ENCODE peak calls at places on chromosomes 11 and 22, in seven cellular contexts. F is NT2/D1; C is HEK293T; M is tibial artery; X is trophoblast cell; O is stimulated activated naive B cell treated with anti-CD40 and anti-IgM and Interleukin-4, amounts not matched to agents 10 μg/mL and 1 μg/mL and 100 μg/mL, for 72 hours; P is dorsolateral prefrontal cortex. N is an unnamed sample.

GRCh38 chr11:2178906-2179494 is 7.4 kb upstream of the TH start:
- DNase-seq in F (no peak), C (no peak), M (no peak), X (peak; percentile 38), O (no peak), P (no peak), N (no peak)

GRCh38 chr11:1882265-1883238 is 9.1 kb downstream of the PRR33 start:
- DNase-seq in F (peak; percentile 75), C (peak; percentile 89), M (peak; percentile 84), X (peak; percentile 89), O (peak; percentile 51), P (peak; percentile 63), N (no peak)

GRCh38 chr11:127600674-127601073 is 600.1 kb upstream of the KIRREL3 start:
- DNase-seq in F (no peak), C (no peak), M (no peak), X (no peak), O (no peak), P (no peak), N (no peak)

GRCh38 chr11:125431481-125431880 is 64.6 kb downstream of the FEZ1 start:
- DNase-seq in F (no peak), C (no peak), M (no peak), X (no peak), O (no peak), P (no peak), N (no peak)

GRCh38 chr11:70176940-70177689 is 26.0 kb upstream of the FADD start:
- DNase-seq in F (peak; percentile 33), C (peak; percentile 95), M (no peak), X (peak; percentile 18), O (peak; percentile 34), P (no peak), N (no peak)

GRCh38 chr11:107675902-107676301 is 36.0 kb downstream of the SLN start:
- DNase-seq in F (no peak), C (no peak), M (no peak), X (no peak), O (no peak), P (no peak), N (no peak)

GRCh38 chr22:22702159-22702873 is 57.9 kb downstream of the GGTLC2 start:
- DNase-seq in F (no peak), C (no peak), M (peak; percentile 25), X (no peak), O (no peak), P (no peak), N (no peak)

GRCh38 chr22:26436903-26437515 is 7.9 kb downstream of the ASPHD2 start:
- DNase-seq in F (no peak), C (no peak), M (no peak), X (peak; percentile 21), O (no peak), P (no peak), N (no peak)

GRCh38 chr11:44614281-44614680 is 48.8 kb downstream of the CD82 start:
- DNase-seq in F (no peak), C (no peak), M (no peak), X (no peak), O (no peak), P (no peak), N (no peak)

GRCh38 chr11:27350503-27350902 is 12.5 kb downstream of the CCDC34 start:
- DNase-seq in F (no peak), C (no peak), M (no peak), X (no peak), O (no peak), P (no peak), N (no peak)

GRCh38 chr11:68513930-68514487 is 53.5 kb downstream of the PPP6R3 start:
- DNase-seq in F (no peak), C (no peak), M (no peak), X (no peak), O (no peak), P (no peak), N (no peak)

GRCh38 chr11:892106-892505 is 18.5 kb downstream of the CHID1 start:
- DNase-seq in F (no peak), C (no peak), M (no peak), X (no peak), O (no peak), P (no peak), N (no peak)

GRCh38 chr11:78549624-78550409 is 24.8 kb downstream of the NARS2 start:
- DNase-seq in F (peak; percentile 35), C (no peak), M (no peak), X (peak; percentile 85), O (no peak), P (no peak), N (no peak)

GRCh38 chr11:27187848-27188621 is 147.4 kb downstream of the BBOX1 start:
- DNase-seq in F (no peak), C (no peak), M (no peak), X (no peak), O (no peak), P (no peak), N (no peak)

GRCh38 chr11:36350137-36350513 is 54.0 kb downstream of the PRR5L start:
- DNase-seq in F (no peak), C (no peak), M (no peak), X (no peak), O (no peak), P (no peak), N (no peak)

GRCh38 chr11:61908730-61909622 is 8.4 kb downstream of the RAB3IL1 start:
- DNase-seq in F (no peak), C (no peak), M (no peak), X (no peak), O (no peak), P (peak; percentile 34), N (no peak)

GRCh38 chr11:113937918-113938317 is 33.3 kb downstream of the HTR3B start:
- DNase-seq in F (no peak), C (no peak), M (no peak), X (no peak), O (no peak), P (no peak), N (no peak)

GRCh38 chr11:61967924-61968757 is 707 bp upstream of the FTH1 start:
- DNase-seq in F (no peak), C (no peak), M (peak; percentile 82), X (peak; percentile 32), O (peak; percentile 89), P (peak; percentile 44), N (no peak)

GRCh38 chr11:109423114-109423859 is 1.3 kb downstream of the C11orf87 start:
- DNase-seq in F (no peak), C (no peak), M (no peak), X (no peak), O (no peak), P (peak; percentile 22), N (no peak)

GRCh38 chr22:44567846-44568493 is 69.9 kb upstream of the RTL6 start:
- DNase-seq in F (peak; percentile 38), C (no peak), M (peak; percentile 58), X (peak; percentile 70), O (peak; percentile 19), P (no peak), N (peak; percentile 5)

GRCh38 chr11:17015639-17016125 is 1.5 kb upstream of the PLEKHA7 start:
- DNase-seq in F (no peak), C (no peak), M (no peak), X (no peak), O (no peak), P (no peak), N (no peak)

GRCh38 chr22:26846645-26847044 is 189.3 kb downstream of the MIAT start:
- DNase-seq in F (no peak), C (no peak), M (no peak), X (no peak), O (no peak), P (no peak), N (no peak)

GRCh38 chr11:6986487-6986886 is 33.7 kb downstream of the ZNF214 start:
- DNase-seq in F (no peak), C (no peak), M (no peak), X (no peak), O (no peak), P (no peak), N (no peak)

GRCh38 chr11:131378931-131379330 is 8.5 kb downstream of the NTM start:
- DNase-seq in F (no peak), C (no peak), M (no peak), X (no peak), O (no peak), P (no peak), N (no peak)

GRCh38 chr11:117443269-117444186 is 115.9 kb downstream of the CEP164 start:
- DNase-seq in F (peak; percentile 49), C (peak; percentile 72), M (peak; percentile 47), X (peak; percentile 74), O (no peak), P (peak; percentile 73), N (no peak)

GRCh38 chr11:131637469-131638175 is 267.2 kb downstream of the NTM start:
- DNase-seq in F (no peak), C (no peak), M (no peak), X (peak; percentile 4), O (no peak), P (no peak), N (no peak)

GRCh38 chr11:65132988-65133700 is 1.2 kb downstream of the SYVN1 start:
- DNase-seq in F (no peak), C (peak; percentile 39), M (peak; percentile 64), X (peak; percentile 76), O (peak; percentile 61), P (no peak), N (no peak)

GRCh38 chr11:44774131-44774530 is 47.4 kb downstream of the TSPAN18 start:
- DNase-seq in F (no peak), C (no peak), M (no peak), X (no peak), O (no peak), P (no peak), N (no peak)

GRCh38 chr11:28098257-28098656 is 9.7 kb downstream of the KIF18A start:
- DNase-seq in F (no peak), C (no peak), M (no peak), X (no peak), O (no peak), P (no peak), N (no peak)

GRCh38 chr11:112292785-112293407 is 32.2 kb upstream of the PLET1 start:
- DNase-seq in F (no peak), C (no peak), M (peak; percentile 82), X (peak; percentile 33), O (no peak), P (no peak), N (no peak)

GRCh38 chr11:74157169-74157568 is 13.6 kb downstream of the C2CD3 start:
- DNase-seq in F (no peak), C (no peak), M (no peak), X (no peak), O (no peak), P (no peak), N (no peak)

GRCh38 chr22:35835267-35835997 is 117.8 kb downstream of the APOL5 start:
- DNase-seq in F (no peak), C (no peak), M (no peak), X (peak; percentile 41), O (no peak), P (no peak), N (no peak)

GRCh38 chr11:18865261-18865660 is 73.7 kb upstream of the PTPN5 start:
- DNase-seq in F (no peak), C (no peak), M (no peak), X (no peak), O (no peak), P (no peak), N (no peak)

GRCh38 chr11:69745201-69745600 is 29.9 kb downstream of the FGF4 start:
- DNase-seq in F (no peak), C (no peak), M (no peak), X (peak; percentile 45), O (no peak), P (no peak), N (no peak)

GRCh38 chr11:86931965-86932332 is 23.2 kb downstream of the FZD4 start:
- DNase-seq in F (no peak), C (no peak), M (no peak), X (peak; percentile 32), O (no peak), P (no peak), N (no peak)

GRCh38 chr22:38843201-38843715 is 570 bp downstream of the NPTXR start:
- DNase-seq in F (peak; percentile 43), C (peak; percentile 82), M (no peak), X (no peak), O (no peak), P (no peak), N (no peak)

GRCh38 chr11:61682093-61682732 is 2.0 kb downstream of the DAGLA start:
- DNase-seq in F (no peak), C (no peak), M (no peak), X (no peak), O (no peak), P (no peak), N (no peak)

GRCh38 chr11:47918882-47919495 is 61.4 kb upstream of the PTPRJ start:
- DNase-seq in F (no peak), C (no peak), M (no peak), X (peak; percentile 27), O (no peak), P (no peak), N (no peak)